ENCODE peak calls at places on chromosomes 16 and 17, in seven cellular contexts. E is SJSA1; F is left ventricle myocardium inferior; K is mesendoderm; Z is cardiac muscle cell; U is gastrocnemius medialis; S is CD4-positive, alpha-beta T cell. H is an unnamed sample.

GRCh38 chr16:61435356-61435755 is 600.9 kb downstream of the CDH8 start:
- DNase-seq in E (no peak), F (no peak), K (no peak), Z (no peak), U (no peak), S (no peak), H (no peak)

GRCh38 chr16:59905628-59906027 is 1171.5 kb upstream of the GOT2 start:
- DNase-seq in E (no peak), F (no peak), K (no peak), Z (no peak), U (no peak), S (no peak), H (no peak)

GRCh38 chr17:82065638-82066303 is at the start of gene DUS1L:
- DNase-seq in E (no peak), F (peak; percentile 74), K (peak; percentile 50), Z (peak; percentile 72), U (peak; percentile 31), S (peak; percentile 60), H (peak; percentile 42)

GRCh38 chr17:52673791-52674190 is 515.3 kb upstream of the CA10 start:
- DNase-seq in E (no peak), F (no peak), K (peak; percentile 23), Z (no peak), U (no peak), S (no peak), H (no peak)

GRCh38 chr17:60036796-60037677 is 41.7 kb downstream of the HEATR6 start:
- DNase-seq in E (peak; percentile 75), F (peak; percentile 50), K (peak; percentile 85), Z (peak; percentile 80), U (peak; percentile 10), S (peak; percentile 57), H (peak; percentile 50)

GRCh38 chr17:48144976-48145798 is 37.6 kb downstream of the SNX11 start:
- DNase-seq in E (no peak), F (no peak), K (no peak), Z (no peak), U (no peak), S (no peak), H (no peak)

GRCh38 chr17:45149037-45149668 is 878 bp downstream of the HEXIM1 start:
- DNase-seq in E (peak; percentile 94), F (peak; percentile 88), K (peak; percentile 93), Z (peak; percentile 87), U (peak; percentile 81), S (peak; percentile 66), H (peak; percentile 78)

GRCh38 chr17:17119533-17119932 is 77.3 kb downstream of the MPRIP start:
- DNase-seq in E (no peak), F (no peak), K (no peak), Z (peak; percentile 29), U (no peak), S (peak; percentile 51), H (no peak)

GRCh38 chr16:414395-415169 is 10.9 kb upstream of the RAB11FIP3 start:
- DNase-seq in E (no peak), F (no peak), K (no peak), Z (no peak), U (no peak), S (no peak), H (no peak)

GRCh38 chr16:29974291-29975133 is 844 bp downstream of the TAOK2 start:
- DNase-seq in E (no peak), F (no peak), K (no peak), Z (peak; percentile 35), U (no peak), S (no peak), H (no peak)

GRCh38 chr17:28029033-28029432 is 13.4 kb upstream of the NLK start:
- DNase-seq in E (no peak), F (no peak), K (no peak), Z (no peak), U (no peak), S (no peak), H (no peak)

GRCh38 chr16:81588326-81589081 is 143.9 kb downstream of the CMIP start:
- DNase-seq in E (no peak), F (no peak), K (peak; percentile 89), Z (no peak), U (no peak), S (no peak), H (no peak)

GRCh38 chr16:11738742-11739544 is 3.7 kb downstream of the TXNDC11 start:
- DNase-seq in E (no peak), F (no peak), K (no peak), Z (no peak), U (no peak), S (no peak), H (no peak)

GRCh38 chr16:49183911-49184310 is 97.7 kb downstream of the CBLN1 start:
- DNase-seq in E (no peak), F (no peak), K (peak; percentile 64), Z (no peak), U (no peak), S (no peak), H (no peak)

GRCh38 chr17:73284906-73285602 is 23.4 kb upstream of the CPSF4L start:
- DNase-seq in E (no peak), F (no peak), K (no peak), Z (no peak), U (no peak), S (no peak), H (no peak)
- H3K27ac ChIP-seq in E (no peak overlapping the region), F (peak overlapping the region; percentile 94), K (no peak overlapping the region), Z (peak overlapping the region; percentile 90), U (peak overlapping the region; percentile 43), S (no peak overlapping the region), H (peak overlapping the region; percentile 5)

GRCh38 chr17:8156174-8156992 is 4.2 kb upstream of the PER1 start:
- DNase-seq in E (peak; percentile 100), F (peak; percentile 100), K (peak; percentile 100), Z (peak; percentile 100), U (peak; percentile 100), S (peak; percentile 100), H (peak; percentile 98)

GRCh38 chr17:8153550-8153956 is 1.3 kb upstream of the PER1 start:
- DNase-seq in E (peak; percentile 89), F (peak; percentile 73), K (peak; percentile 72), Z (peak; percentile 98), U (peak; percentile 78), S (no peak), H (peak; percentile 70)

GRCh38 chr17:8153957-8154607 is 1.9 kb upstream of the PER1 start:
- DNase-seq in E (peak; percentile 98), F (peak; percentile 100), K (peak; percentile 98), Z (peak; percentile 100), U (peak; percentile 99), S (peak; percentile 85), H (peak; percentile 92)

GRCh38 chr17:8154608-8155152 is 2.5 kb upstream of the PER1 start:
- DNase-seq in E (no peak), F (no peak), K (no peak), Z (no peak), U (no peak), S (no peak), H (no peak)

DNA sequence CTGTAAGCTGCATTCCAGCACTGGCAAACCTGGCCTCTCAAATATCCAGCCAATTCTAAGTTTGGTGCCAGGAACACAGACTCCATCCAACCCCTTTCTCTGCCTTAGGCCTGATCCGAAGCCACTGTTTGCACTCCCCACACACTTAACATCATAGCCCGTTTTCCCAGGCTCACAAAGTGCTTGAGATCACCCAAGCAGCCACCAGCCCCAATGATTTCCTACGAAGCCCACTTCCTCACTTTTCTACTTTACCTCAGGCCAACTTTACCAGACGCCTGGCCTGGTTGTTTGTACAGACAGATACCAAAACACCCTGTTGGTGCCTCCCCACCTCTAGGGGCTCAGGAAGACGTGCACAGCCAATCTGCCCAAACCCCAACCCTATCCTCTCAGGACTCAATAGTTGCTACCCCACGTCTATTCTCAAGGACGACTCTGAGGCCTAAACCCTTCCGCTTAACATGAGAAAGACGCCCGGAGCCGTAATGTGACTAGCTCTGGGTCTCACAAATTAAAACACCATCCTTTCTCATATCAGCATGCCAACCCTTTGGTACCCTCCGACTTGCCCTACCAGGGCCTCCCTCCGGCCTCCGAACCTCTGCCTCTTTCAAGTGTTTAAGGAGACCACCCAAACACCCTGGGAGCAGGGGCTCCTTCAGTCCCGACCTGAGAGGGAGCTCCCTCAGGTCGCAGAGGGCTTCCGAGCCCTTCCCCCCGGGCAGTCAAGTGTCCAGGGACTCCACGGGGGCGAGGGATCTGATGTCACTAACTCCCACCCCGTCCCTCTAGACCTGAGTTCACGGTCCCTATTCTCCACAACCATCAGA is 3.4 kb upstream of the PER1 start:
- DNase-seq in E (no peak), F (no peak), K (no peak), Z (no peak), U (no peak), S (no peak), H (no peak)
- H3K27ac ChIP-seq in E (peak overlapping the region; percentile 80), F (peak overlapping the region; percentile 99), K (no peak overlapping the region), Z (peak overlapping the region; percentile 88), U (peak overlapping the region; percentile 100), S (peak overlapping the region; percentile 99), H (peak overlapping the region; percentile 99)

GRCh38 chr16:88974080-88974479 is 2.9 kb downstream of the CBFA2T3 start:
- DNase-seq in E (no peak), F (no peak), K (no peak), Z (no peak), U (no peak), S (no peak), H (no peak)
- H3K27ac ChIP-seq in E (no peak overlapping the region), F (no peak overlapping the region), K (no peak overlapping the region), Z (no peak overlapping the region), U (no peak overlapping the region), S (no peak overlapping the region), H (no peak overlapping the region)

DNA sequence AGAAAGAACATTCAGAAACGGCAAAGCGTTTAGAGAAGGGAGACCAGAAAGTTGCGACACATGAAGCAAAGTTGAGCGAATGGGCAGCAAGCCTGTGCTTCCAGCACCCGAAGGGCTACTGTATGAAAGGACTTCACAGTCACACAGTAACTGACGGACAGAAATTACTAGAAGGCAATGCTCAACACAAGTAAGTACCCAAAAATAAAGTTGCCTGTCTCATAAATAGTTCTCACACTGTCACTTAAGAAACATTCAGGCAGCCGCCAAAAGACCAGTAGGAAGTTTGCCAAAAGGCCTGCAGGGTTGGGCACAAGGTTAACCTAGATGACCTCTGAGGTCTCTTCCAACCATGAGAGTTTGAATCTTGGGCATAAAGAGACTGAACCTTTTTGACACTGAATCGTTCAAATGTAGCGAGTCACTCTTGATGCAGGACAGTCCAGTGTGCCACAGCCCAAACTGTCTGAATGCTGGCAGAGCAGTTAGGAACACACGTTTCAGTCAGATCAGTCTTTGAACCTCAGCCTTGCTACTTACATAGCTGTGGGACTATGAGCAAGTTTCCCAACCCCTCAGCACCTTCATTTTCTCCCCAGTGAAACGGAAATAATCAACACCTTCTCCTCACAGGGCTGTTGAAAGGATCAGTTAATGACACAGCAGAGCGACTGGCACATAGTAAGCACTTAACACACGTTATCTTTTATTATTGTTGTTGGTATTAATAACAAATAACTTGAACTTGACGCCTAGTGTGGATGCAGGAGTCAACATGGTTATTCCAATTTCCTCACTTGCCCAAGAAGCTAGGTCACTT is 10.4 kb downstream of the NCBP3 start:
- DNase-seq in E (no peak), F (no peak), K (no peak), Z (peak; percentile 22), U (peak; percentile 40), S (no peak), H (no peak)
- H3K27ac ChIP-seq in E (no peak overlapping the region), F (peak overlapping the region; percentile 79), K (no peak overlapping the region), Z (peak overlapping the region; percentile 83), U (peak overlapping the region; percentile 75), S (no peak overlapping the region), H (no peak overlapping the region)